ENCODE peak calls at places on chromosomes 2 and 18, in eight cellular contexts. E is Peyer's patch, G is GM23248, O is neural progenitor cell, C is tibial artery, F is H9, S is left lung, I is K562. H is an unnamed sample.
A peak's percentile ranks its signal among the peaks of the same experiment; 100 is the strongest.

GRCh38 chr18:12911025-12911927 is 27.2 kb upstream of the PTPN2 start:
- DNase-seq in I (no peak), G (peak; percentile 32), S (peak; percentile 90), F (peak; percentile 62), E (no peak), O (no peak), C (no peak), H (no peak)

GRCh38 chr2:174697267-174697666 is 67.0 kb downstream of the CHRNA1 start:
- DNase-seq in C (no peak), I (peak; percentile 62), E (peak; percentile 82), G (peak; percentile 78), F (peak; percentile 81), S (no peak), O (peak; percentile 82), H (no peak)

GRCh38 chr2:65366595-65367125 is 65.7 kb downstream of the SPRED2 start:
- DNase-seq in O (no peak), F (no peak), G (peak; percentile 98), C (no peak), S (no peak), I (peak; percentile 63), E (peak; percentile 80), H (peak; percentile 85)

GRCh38 chr2:106292627-106293026 is 98.5 kb upstream of the UXS1 start:
- DNase-seq in S (no peak), O (no peak), E (no peak), I (no peak), C (no peak), G (no peak), F (no peak), H (no peak)

GRCh38 chr2:141728886-141729285 is 401.9 kb downstream of the LRP1B start:
- DNase-seq in F (peak; percentile 30), O (no peak), C (no peak), E (no peak), S (no peak), G (no peak), I (no peak), H (no peak)

GRCh38 chr2:182618672-182619079 is 97.4 kb upstream of the DNAJC10 start:
- DNase-seq in E (no peak), C (no peak), I (no peak), G (peak; percentile 43), O (no peak), S (no peak), F (no peak), H (no peak)

GRCh38 chr2:71791051-71791450 is 337.7 kb downstream of the DYSF start:
- DNase-seq in G (no peak), O (no peak), S (no peak), C (peak; percentile 37), F (no peak), E (peak; percentile 21), I (no peak), H (no peak)

GRCh38 chr2:14011186-14011585 is 621.3 kb upstream of the LRATD1 start:
- DNase-seq in C (no peak), S (no peak), E (no peak), I (no peak), G (no peak), O (no peak), F (no peak), H (no peak)

GRCh38 chr18:22106536-22107292 is 62.7 kb upstream of the GATA6 start:
- DNase-seq in E (peak; percentile 77), I (peak; percentile 51), F (no peak), O (no peak), S (no peak), G (peak; percentile 37), C (no peak), H (no peak)

GRCh38 chr2:156023266-156023879 is 309.1 kb downstream of the NR4A2 start:
- DNase-seq in O (no peak), S (no peak), F (no peak), E (no peak), I (no peak), G (no peak), C (no peak), H (no peak)

GRCh38 chr18:80213173-80213572 is 34.1 kb downstream of the PARD6G start:
- DNase-seq in C (no peak), F (no peak), E (no peak), I (no peak), S (no peak), O (no peak), G (no peak), H (no peak)

GRCh38 chr2:177260398-177260797 is 4.1 kb downstream of the NFE2L2 start:
- DNase-seq in S (no peak), E (no peak), G (no peak), F (no peak), I (no peak), C (no peak), O (no peak), H (no peak)

GRCh38 chr2:177256695-177257094 is 7.8 kb downstream of the NFE2L2 start:
- DNase-seq in C (no peak), S (no peak), O (no peak), F (no peak), I (no peak), G (no peak), E (no peak), H (no peak)

GRCh38 chr2:177256026-177256425 is 8.5 kb downstream of the NFE2L2 start:
- DNase-seq in G (no peak), I (no peak), F (no peak), E (no peak), C (no peak), O (no peak), S (no peak), H (no peak)

GRCh38 chr2:177257471-177257870 is 7.1 kb downstream of the NFE2L2 start:
- DNase-seq in I (no peak), O (no peak), C (no peak), S (no peak), E (no peak), F (no peak), G (no peak), H (no peak)

GRCh38 chr2:177258059-177258458 is 6.5 kb downstream of the NFE2L2 start:
- DNase-seq in O (no peak), F (no peak), I (no peak), C (no peak), E (no peak), G (no peak), S (no peak), H (no peak)
- H3K4me1 ChIP-seq in O (peaks cover 26% of the 10 kb centered on the region), F (peaks cover 2% of the 10 kb centered on the region), I (peaks cover 66% of the 10 kb centered on the region), C (peaks cover 45% of the 10 kb centered on the region), E (peaks cover 69% of the 10 kb centered on the region), G (peaks cover 41% of the 10 kb centered on the region), S (peaks cover 90% of the 10 kb centered on the region), H (peaks cover 56% of the 10 kb centered on the region)

GRCh38 chr2:111168528-111168929 is 47.8 kb downstream of the BCL2L11 start:
- DNase-seq in C (no peak), E (peak; percentile 77), G (peak; percentile 93), I (peak; percentile 85), F (no peak), S (no peak), O (no peak), H (no peak)
- H3K27ac ChIP-seq in C (no peak overlapping the region), E (no peak overlapping the region), G (peak overlapping the region; percentile 25), I (peak overlapping the region; percentile 7), F (no peak overlapping the region), S (no peak overlapping the region), O (no peak overlapping the region), H (no peak overlapping the region)

GRCh38 chr2:47069628-47070154 is 85.4 kb downstream of the STPG4 start:
- DNase-seq in I (no peak), S (peak; percentile 86), G (peak; percentile 53), F (peak; percentile 95), C (peak; percentile 92), O (peak; percentile 84), E (peak; percentile 77), H (peak; percentile 50)

GRCh38 chr2:47070920-47071824 is 83.9 kb downstream of the STPG4 start:
- DNase-seq in E (peak; percentile 85), G (peak; percentile 89), S (peak; percentile 80), O (no peak), F (no peak), I (no peak), C (peak; percentile 91), H (no peak)

GRCh38 chr2:47072018-47072691 is 83.0 kb downstream of the STPG4 start:
- DNase-seq in E (peak; percentile 73), F (peak; percentile 60), I (no peak), O (peak; percentile 70), C (peak; percentile 96), G (peak; percentile 99), S (peak; percentile 88), H (no peak)

GRCh38 chr2:47068966-47069627 is 86.0 kb downstream of the STPG4 start:
- DNase-seq in G (no peak), O (no peak), S (no peak), C (no peak), I (no peak), F (no peak), E (no peak), H (no peak)

GRCh38 chr2:47070155-47070919 is 84.8 kb downstream of the STPG4 start:
- DNase-seq in I (no peak), E (no peak), G (peak; percentile 38), O (no peak), S (no peak), C (no peak), F (no peak), H (no peak)
- H3K4me1 ChIP-seq in I (no peaks in the 10 kb centered on the region), E (peaks cover 72% of the 10 kb centered on the region), G (peaks cover 65% of the 10 kb centered on the region), O (peaks cover 12% of the 10 kb centered on the region), S (peaks cover 82% of the 10 kb centered on the region), C (peaks cover 82% of the 10 kb centered on the region), F (peaks cover 10% of the 10 kb centered on the region), H (peaks cover 35% of the 10 kb centered on the region)

GRCh38 chr2:8219096-8219495 is 462.8 kb upstream of the ID2 start:
- DNase-seq in G (no peak), I (no peak), S (no peak), F (no peak), O (no peak), C (no peak), E (no peak), H (no peak)

GRCh38 chr2:8216397-8216796 is 465.5 kb upstream of the ID2 start:
- DNase-seq in C (no peak), S (no peak), O (no peak), F (no peak), E (no peak), G (peak; percentile 54), I (no peak), H (no peak)

GRCh38 chr2:8215159-8215863 is 466.5 kb upstream of the ID2 start:
- DNase-seq in I (no peak), G (no peak), F (no peak), E (no peak), O (no peak), C (no peak), S (no peak), H (no peak)

GRCh38 chr2:8215982-8216381 is 465.9 kb upstream of the ID2 start:
- DNase-seq in O (no peak), F (no peak), S (no peak), C (no peak), E (no peak), I (no peak), G (peak; percentile 31), H (no peak)

DNA sequence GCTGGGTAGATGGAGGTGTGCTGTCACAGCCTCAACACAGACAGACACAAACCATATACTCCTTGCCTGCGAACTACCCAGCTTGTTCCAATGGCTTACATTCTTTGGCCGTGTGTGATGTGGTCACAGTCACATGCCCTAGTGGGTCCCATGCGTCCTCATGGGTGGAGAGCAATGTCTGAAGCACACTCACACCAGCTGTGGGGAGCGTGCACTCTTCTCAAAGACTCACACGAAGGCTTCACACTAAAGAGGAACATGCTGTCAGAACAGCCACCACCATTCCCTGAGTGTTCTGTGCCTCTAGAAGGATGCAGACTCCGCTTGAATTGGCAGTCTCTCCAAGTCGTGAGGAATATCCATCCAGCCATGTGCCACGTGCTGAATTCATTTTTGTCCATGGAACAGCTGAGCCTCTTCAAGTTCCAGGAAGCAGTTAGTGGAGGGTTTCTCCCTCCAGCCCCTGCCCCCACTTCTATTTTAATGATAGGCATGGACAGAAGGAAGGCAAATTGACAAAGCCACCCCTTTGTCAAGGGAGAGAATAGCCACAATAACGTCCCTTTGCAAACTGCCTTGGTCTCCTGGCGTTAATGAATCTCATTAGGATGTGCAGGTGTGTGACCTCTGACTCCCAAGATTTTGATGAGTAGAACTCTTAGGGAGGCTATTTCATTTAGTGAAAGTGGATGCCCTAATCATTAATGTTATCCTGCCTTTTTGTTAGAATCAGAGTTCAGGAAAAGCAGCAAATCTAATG is 464.3 kb upstream of the ID2 start:
- DNase-seq in G (peak; percentile 23), C (no peak), S (no peak), I (no peak), F (no peak), E (no peak), O (peak; percentile 84), H (no peak)
- H3K27ac ChIP-seq in G (no peak overlapping the region), C (peak overlapping the region; percentile 74), S (no peak overlapping the region), I (no peak overlapping the region), F (no peak overlapping the region), E (no peak overlapping the region), O (peak overlapping the region; percentile 86), H (no peak overlapping the region)

H was measured in keratinocyte.